ENCODE peak calls at places on chromosomes 4 and X, in six cellular contexts. One of them, this sample, is unnamed.
A peak's percentile ranks its signal among the peaks of the same experiment; 100 is the strongest.

GRCh38 chrX:114584434-114584943 is 603 bp downstream of the HTR2C start:
- DNase-seq in GM12892: no peak
- DNase-seq in suprapubic skin: peak; percentile 59
- DNase-seq in GM12891: no peak
- DNase-seq in sigmoid colon: no peak
- DNase-seq in breast epithelium: no peak
- DNase-seq in this sample: no peak

GRCh38 chrX:55490974-55491373 is 1.3 kb upstream of the USP51 start:
- DNase-seq in GM12892: no peak
- DNase-seq in suprapubic skin: no peak
- DNase-seq in GM12891: no peak
- DNase-seq in sigmoid colon: no peak
- DNase-seq in breast epithelium: no peak
- DNase-seq in this sample: peak; percentile 0

GRCh38 chr4:81030617-81031388 is at the start of gene BMP3:
- DNase-seq in GM12892: no peak
- DNase-seq in suprapubic skin: no peak
- DNase-seq in GM12891: peak; percentile 35
- DNase-seq in sigmoid colon: peak; percentile 86
- DNase-seq in breast epithelium: no peak
- DNase-seq in this sample: peak; percentile 5

GRCh38 chr4:99665981-99666380 is 8.4 kb upstream of the C4orf54 start:
- DNase-seq in GM12892: no peak
- DNase-seq in suprapubic skin: no peak
- DNase-seq in GM12891: no peak
- DNase-seq in sigmoid colon: no peak
- DNase-seq in breast epithelium: no peak
- DNase-seq in this sample: no peak

GRCh38 chr4:2091990-2092652 is 33.0 kb downstream of the NAT8L start:
- DNase-seq in GM12892: no peak
- DNase-seq in suprapubic skin: no peak
- DNase-seq in GM12891: no peak
- DNase-seq in sigmoid colon: no peak
- DNase-seq in breast epithelium: no peak
- DNase-seq in this sample: no peak

GRCh38 chr4:8098506-8098905 is 60.1 kb downstream of the ABLIM2 start:
- DNase-seq in GM12892: no peak
- DNase-seq in suprapubic skin: no peak
- DNase-seq in GM12891: no peak
- DNase-seq in sigmoid colon: no peak
- DNase-seq in breast epithelium: no peak
- DNase-seq in this sample: no peak

GRCh38 chr4:1382776-1383727 is 23.2 kb downstream of the NKX1-1 start:
- DNase-seq in GM12892: no peak
- DNase-seq in suprapubic skin: no peak
- DNase-seq in GM12891: no peak
- DNase-seq in sigmoid colon: peak; percentile 59
- DNase-seq in breast epithelium: peak; percentile 45
- DNase-seq in this sample: no peak

GRCh38 chr4:189001971-189002450 is 862.8 kb downstream of the TRIML1 start:
- DNase-seq in GM12892: no peak
- DNase-seq in suprapubic skin: no peak
- DNase-seq in GM12891: no peak
- DNase-seq in sigmoid colon: no peak
- DNase-seq in breast epithelium: no peak
- DNase-seq in this sample: no peak

GRCh38 chrX:152912121-152912520 is 14.3 kb downstream of the ZNF185 start:
- DNase-seq in GM12892: no peak
- DNase-seq in suprapubic skin: no peak
- DNase-seq in GM12891: no peak
- DNase-seq in sigmoid colon: no peak
- DNase-seq in breast epithelium: no peak
- DNase-seq in this sample: peak; percentile 18

GRCh38 chr4:98658287-98659105 is at the start of gene TSPAN5:
- DNase-seq in GM12892: peak; percentile 52
- DNase-seq in suprapubic skin: peak; percentile 80
- DNase-seq in GM12891: peak; percentile 60
- DNase-seq in sigmoid colon: peak; percentile 84
- DNase-seq in breast epithelium: peak; percentile 75
- DNase-seq in this sample: no peak

GRCh38 chr4:105637409-105638258 is 70.9 kb downstream of the INTS12 start:
- DNase-seq in GM12892: no peak
- DNase-seq in suprapubic skin: peak; percentile 83
- DNase-seq in GM12891: peak; percentile 4
- DNase-seq in sigmoid colon: peak; percentile 89
- DNase-seq in breast epithelium: peak; percentile 53
- DNase-seq in this sample: peak; percentile 4

GRCh38 chr4:112234952-112235609 is 3.5 kb downstream of the AP1AR start:
- DNase-seq in GM12892: no peak
- DNase-seq in suprapubic skin: no peak
- DNase-seq in GM12891: no peak
- DNase-seq in sigmoid colon: peak; percentile 74
- DNase-seq in breast epithelium: no peak
- DNase-seq in this sample: peak; percentile 62

GRCh38 chr4:56146956-56147355 is 198.2 kb downstream of the CEP135 start:
- DNase-seq in GM12892: no peak
- DNase-seq in suprapubic skin: no peak
- DNase-seq in GM12891: no peak
- DNase-seq in sigmoid colon: no peak
- DNase-seq in breast epithelium: no peak
- DNase-seq in this sample: no peak

GRCh38 chr4:15893967-15894366 is 44.6 kb downstream of the FGFBP1 start:
- DNase-seq in GM12892: no peak
- DNase-seq in suprapubic skin: no peak
- DNase-seq in GM12891: no peak
- DNase-seq in sigmoid colon: no peak
- DNase-seq in breast epithelium: no peak
- DNase-seq in this sample: no peak

GRCh38 chr4:7766661-7767345 is 172.9 kb downstream of the AFAP1 start:
- DNase-seq in GM12892: no peak
- DNase-seq in suprapubic skin: no peak
- DNase-seq in GM12891: no peak
- DNase-seq in sigmoid colon: peak; percentile 90
- DNase-seq in breast epithelium: no peak
- DNase-seq in this sample: no peak

GRCh38 chr4:109560687-109561452 is 824 bp downstream of the MCUB start:
- DNase-seq in GM12892: peak; percentile 50
- DNase-seq in suprapubic skin: peak; percentile 83
- DNase-seq in GM12891: peak; percentile 65
- DNase-seq in sigmoid colon: peak; percentile 73
- DNase-seq in breast epithelium: no peak
- DNase-seq in this sample: peak; percentile 26

GRCh38 chr4:53321151-53321987 is 44.5 kb downstream of the SCFD2 start:
- DNase-seq in GM12892: no peak
- DNase-seq in suprapubic skin: no peak
- DNase-seq in GM12891: no peak
- DNase-seq in sigmoid colon: no peak
- DNase-seq in breast epithelium: no peak
- DNase-seq in this sample: no peak

GRCh38 chrX:103584606-103585005 is 709 bp upstream of the TCEAL4 start:
- DNase-seq in GM12892: no peak
- DNase-seq in suprapubic skin: no peak
- DNase-seq in GM12891: no peak
- DNase-seq in sigmoid colon: no peak
- DNase-seq in breast epithelium: no peak
- DNase-seq in this sample: no peak

GRCh38 chrX:37476571-37477188 is 94.8 kb upstream of the LANCL3 start:
- DNase-seq in GM12892: no peak
- DNase-seq in suprapubic skin: no peak
- DNase-seq in GM12891: no peak
- DNase-seq in sigmoid colon: no peak
- DNase-seq in breast epithelium: no peak
- DNase-seq in this sample: no peak

GRCh38 chr4:124044330-124044729 is 647.7 kb downstream of the SPRY1 start:
- DNase-seq in GM12892: no peak
- DNase-seq in suprapubic skin: no peak
- DNase-seq in GM12891: no peak
- DNase-seq in sigmoid colon: no peak
- DNase-seq in breast epithelium: no peak
- DNase-seq in this sample: no peak

GRCh38 chr4:23333946-23334878 is 555.6 kb downstream of the PPARGC1A start:
- DNase-seq in GM12892: no peak
- DNase-seq in suprapubic skin: no peak
- DNase-seq in GM12891: no peak
- DNase-seq in sigmoid colon: no peak
- DNase-seq in breast epithelium: no peak
- DNase-seq in this sample: peak; percentile 84

GRCh38 chrX:31435592-31435991 is 363.8 kb upstream of the FTHL17 start:
- DNase-seq in GM12892: no peak
- DNase-seq in suprapubic skin: no peak
- DNase-seq in GM12891: no peak
- DNase-seq in sigmoid colon: no peak
- DNase-seq in breast epithelium: no peak
- DNase-seq in this sample: no peak

GRCh38 chr4:5772528-5773270 is 61.7 kb downstream of the EVC start:
- DNase-seq in GM12892: no peak
- DNase-seq in suprapubic skin: peak; percentile 59
- DNase-seq in GM12891: no peak
- DNase-seq in sigmoid colon: peak; percentile 48
- DNase-seq in breast epithelium: no peak
- DNase-seq in this sample: no peak

GRCh38 chr4:81058621-81059020 is 28.1 kb downstream of the BMP3 start:
- DNase-seq in GM12892: no peak
- DNase-seq in suprapubic skin: no peak
- DNase-seq in GM12891: no peak
- DNase-seq in sigmoid colon: no peak
- DNase-seq in breast epithelium: no peak
- DNase-seq in this sample: no peak

GRCh38 chr4:46392421-46392820 is 2.5 kb upstream of the GABRA2 start:
- DNase-seq in GM12892: no peak
- DNase-seq in suprapubic skin: no peak
- DNase-seq in GM12891: no peak
- DNase-seq in sigmoid colon: no peak
- DNase-seq in breast epithelium: no peak
- DNase-seq in this sample: no peak

GRCh38 chr4:164799410-164799809 is 45.5 kb downstream of the SMIM31 start:
- DNase-seq in GM12892: no peak
- DNase-seq in suprapubic skin: no peak
- DNase-seq in GM12891: no peak
- DNase-seq in sigmoid colon: no peak
- DNase-seq in breast epithelium: no peak
- DNase-seq in this sample: no peak

GRCh38 chrX:64850371-64851082 is 125.7 kb downstream of the ZC4H2 start:
- DNase-seq in GM12892: no peak
- DNase-seq in suprapubic skin: no peak
- DNase-seq in GM12891: no peak
- DNase-seq in sigmoid colon: no peak
- DNase-seq in breast epithelium: no peak
- DNase-seq in this sample: no peak

GRCh38 chr4:101037938-101038413 is 309.4 kb downstream of the PPP3CA start:
- DNase-seq in GM12892: no peak
- DNase-seq in suprapubic skin: no peak
- DNase-seq in GM12891: no peak
- DNase-seq in sigmoid colon: no peak
- DNase-seq in breast epithelium: no peak
- DNase-seq in this sample: peak; percentile 74

GRCh38 chrX:2614911-2615310 is 76.2 kb upstream of the CD99 start:
- DNase-seq in GM12892: no peak
- DNase-seq in suprapubic skin: no peak
- DNase-seq in GM12891: no peak
- DNase-seq in sigmoid colon: no peak
- DNase-seq in breast epithelium: no peak
- DNase-seq in this sample: no peak

GRCh38 chrX:16119353-16120220 is 3.8 kb upstream of the GRPR start:
- DNase-seq in GM12892: no peak
- DNase-seq in suprapubic skin: no peak
- DNase-seq in GM12891: no peak
- DNase-seq in sigmoid colon: no peak
- DNase-seq in breast epithelium: no peak
- DNase-seq in this sample: peak; percentile 5
- TF ChIP-seq POLR2AphosphoS5 in GM12892: no peak
- TF ChIP-seq POLR2AphosphoS5 in suprapubic skin: no peak
- TF ChIP-seq POLR2AphosphoS5 in GM12891: no peak
- TF ChIP-seq POLR2AphosphoS5 in sigmoid colon: peak; percentile 70
- TF ChIP-seq POLR2AphosphoS5 in breast epithelium: no peak
- TF ChIP-seq POLR2AphosphoS5 in this sample: no peak

GRCh38 chr4:155953151-155954117 is at the start of gene CTSO:
- DNase-seq in GM12892: peak; percentile 39
- DNase-seq in suprapubic skin: peak; percentile 87
- DNase-seq in GM12891: peak; percentile 51
- DNase-seq in sigmoid colon: peak; percentile 88
- DNase-seq in breast epithelium: peak; percentile 65
- DNase-seq in this sample: peak; percentile 18
- TF ChIP-seq POLR2AphosphoS5 in GM12892: peak; percentile 71
- TF ChIP-seq POLR2AphosphoS5 in suprapubic skin: no peak
- TF ChIP-seq POLR2AphosphoS5 in GM12891: peak; percentile 73
- TF ChIP-seq POLR2AphosphoS5 in sigmoid colon: peak; percentile 32
- TF ChIP-seq POLR2AphosphoS5 in breast epithelium: peak; percentile 43
- TF ChIP-seq POLR2AphosphoS5 in this sample: peak; percentile 57

DNA sequence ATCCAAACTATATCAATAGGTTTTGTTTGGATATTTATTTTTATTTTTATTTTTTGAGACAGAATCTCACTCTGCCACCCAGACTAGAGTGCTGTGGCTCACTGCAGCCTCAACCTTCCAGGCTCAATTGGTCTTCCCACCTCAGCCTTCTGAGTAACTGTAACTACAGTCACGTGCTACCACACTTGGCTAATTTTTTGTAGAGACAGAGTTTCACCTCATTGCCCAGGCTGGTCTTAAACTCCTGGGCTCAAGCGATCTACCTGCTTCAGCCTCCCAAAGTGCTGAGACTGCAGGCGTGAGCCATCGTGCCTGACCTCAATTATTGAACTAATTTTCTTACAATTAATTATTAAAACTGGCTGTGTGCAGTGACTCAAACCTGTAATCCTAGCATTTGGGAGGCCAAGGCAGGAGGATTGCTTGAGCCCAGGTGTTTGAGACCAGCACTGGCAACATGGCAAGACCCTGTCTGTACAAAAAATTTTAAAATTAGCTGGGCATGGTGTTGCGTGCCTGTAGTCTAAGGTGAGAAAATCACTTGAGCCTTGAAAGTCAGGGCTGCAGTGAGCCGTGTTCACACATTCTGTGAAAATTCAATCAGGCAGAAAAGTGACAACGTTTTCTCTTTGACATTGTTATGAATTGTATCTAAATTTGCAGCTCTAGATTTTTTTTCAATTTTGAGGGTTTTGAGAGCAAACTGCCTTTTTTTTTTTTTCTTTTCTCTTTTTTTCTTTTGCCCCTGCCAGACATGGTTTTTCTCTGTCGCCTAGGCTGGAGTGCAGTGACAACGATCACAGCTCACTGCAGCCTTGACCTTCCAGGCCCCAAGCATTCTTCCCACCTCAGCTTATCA is 66.0 kb downstream of the UBE2K start:
- DNase-seq in GM12892: no peak
- DNase-seq in suprapubic skin: no peak
- DNase-seq in GM12891: no peak
- DNase-seq in sigmoid colon: no peak
- DNase-seq in breast epithelium: no peak
- DNase-seq in this sample: no peak
- TF ChIP-seq POLR2AphosphoS5 in GM12892: no peak
- TF ChIP-seq POLR2AphosphoS5 in suprapubic skin: no peak
- TF ChIP-seq POLR2AphosphoS5 in GM12891: no peak
- TF ChIP-seq POLR2AphosphoS5 in sigmoid colon: no peak
- TF ChIP-seq POLR2AphosphoS5 in breast epithelium: no peak
- TF ChIP-seq POLR2AphosphoS5 in this sample: no peak

GRCh38 chr4:153497988-153498967 is 32.1 kb downstream of the TMEM131L start:
- DNase-seq in GM12892: no peak
- DNase-seq in suprapubic skin: no peak
- DNase-seq in GM12891: no peak
- DNase-seq in sigmoid colon: no peak
- DNase-seq in breast epithelium: no peak
- DNase-seq in this sample: no peak
- TF ChIP-seq POLR2AphosphoS5 in GM12892: no peak
- TF ChIP-seq POLR2AphosphoS5 in suprapubic skin: no peak
- TF ChIP-seq POLR2AphosphoS5 in GM12891: no peak
- TF ChIP-seq POLR2AphosphoS5 in sigmoid colon: no peak
- TF ChIP-seq POLR2AphosphoS5 in breast epithelium: no peak
- TF ChIP-seq POLR2AphosphoS5 in this sample: no peak

This sample was measured in HL-60.